ENCODE peak calls at places on chromosomes 12 and 14, in seven cellular contexts. One of them, this sample, is unnamed.

GRCh38 chr14:92297818-92298595 is 25.0 kb upstream of the SLC24A4 start:
- DNase-seq in spleen: no peak
- DNase-seq in CD4-positive, CD25-positive, alpha-beta regulatory T cell: no peak
- DNase-seq in tibial nerve: no peak
- DNase-seq in ovary: no peak
- DNase-seq in heart left ventricle: no peak
- DNase-seq in CD4-positive, alpha-beta memory T cell: no peak
- DNase-seq in this sample: no peak

GRCh38 chr12:115871714-115872113 is 405.8 kb downstream of the MED13L start:
- DNase-seq in spleen: no peak
- DNase-seq in CD4-positive, CD25-positive, alpha-beta regulatory T cell: peak
- DNase-seq in tibial nerve: no peak
- DNase-seq in ovary: no peak
- DNase-seq in heart left ventricle: no peak
- DNase-seq in CD4-positive, alpha-beta memory T cell: no peak
- DNase-seq in this sample: no peak

GRCh38 chr14:90675399-90675798 is 140.8 kb downstream of the TTC7B start:
- DNase-seq in spleen: no peak
- DNase-seq in CD4-positive, CD25-positive, alpha-beta regulatory T cell: no peak
- DNase-seq in tibial nerve: no peak
- DNase-seq in ovary: no peak
- DNase-seq in heart left ventricle: no peak
- DNase-seq in CD4-positive, alpha-beta memory T cell: no peak
- DNase-seq in this sample: no peak

GRCh38 chr12:45200497-45201043 is 15.3 kb upstream of the ANO6 start:
- DNase-seq in spleen: no peak
- DNase-seq in CD4-positive, CD25-positive, alpha-beta regulatory T cell: peak
- DNase-seq in tibial nerve: no peak
- DNase-seq in ovary: no peak
- DNase-seq in heart left ventricle: peak
- DNase-seq in CD4-positive, alpha-beta memory T cell: peak
- DNase-seq in this sample: no peak

GRCh38 chr12:131793623-131794022 is 34.6 kb upstream of the MMP17 start:
- DNase-seq in spleen: no peak
- DNase-seq in CD4-positive, CD25-positive, alpha-beta regulatory T cell: no peak
- DNase-seq in tibial nerve: no peak
- DNase-seq in ovary: no peak
- DNase-seq in heart left ventricle: no peak
- DNase-seq in CD4-positive, alpha-beta memory T cell: no peak
- DNase-seq in this sample: no peak

GRCh38 chr12:66763453-66763852 is 84.6 kb upstream of the GRIP1 start:
- DNase-seq in spleen: no peak
- DNase-seq in CD4-positive, CD25-positive, alpha-beta regulatory T cell: no peak
- DNase-seq in tibial nerve: no peak
- DNase-seq in ovary: no peak
- DNase-seq in heart left ventricle: no peak
- DNase-seq in CD4-positive, alpha-beta memory T cell: no peak
- DNase-seq in this sample: no peak

GRCh38 chr12:132582582-132583279 is 27.7 kb downstream of the LRCOL1 start:
- DNase-seq in spleen: no peak
- DNase-seq in CD4-positive, CD25-positive, alpha-beta regulatory T cell: no peak
- DNase-seq in tibial nerve: no peak
- DNase-seq in ovary: peak
- DNase-seq in heart left ventricle: no peak
- DNase-seq in CD4-positive, alpha-beta memory T cell: no peak
- DNase-seq in this sample: no peak

GRCh38 chr12:100987552-100988277 is 193.1 kb downstream of the ANO4 start:
- DNase-seq in spleen: no peak
- DNase-seq in CD4-positive, CD25-positive, alpha-beta regulatory T cell: peak
- DNase-seq in tibial nerve: no peak
- DNase-seq in ovary: no peak
- DNase-seq in heart left ventricle: no peak
- DNase-seq in CD4-positive, alpha-beta memory T cell: no peak
- DNase-seq in this sample: no peak

GRCh38 chr14:105745433-105746123 is 219.2 kb downstream of the TMEM121 start:
- DNase-seq in spleen: no peak
- DNase-seq in CD4-positive, CD25-positive, alpha-beta regulatory T cell: no peak
- DNase-seq in tibial nerve: no peak
- DNase-seq in ovary: no peak
- DNase-seq in heart left ventricle: no peak
- DNase-seq in CD4-positive, alpha-beta memory T cell: no peak
- DNase-seq in this sample: no peak

GRCh38 chr14:77376380-77376770 is 519 bp downstream of the TMED8 start:
- DNase-seq in spleen: peak
- DNase-seq in CD4-positive, CD25-positive, alpha-beta regulatory T cell: peak
- DNase-seq in tibial nerve: peak
- DNase-seq in ovary: peak
- DNase-seq in heart left ventricle: peak
- DNase-seq in CD4-positive, alpha-beta memory T cell: no peak
- DNase-seq in this sample: no peak

GRCh38 chr12:24226745-24227350 is 277.4 kb upstream of the SOX5 start:
- DNase-seq in spleen: no peak
- DNase-seq in CD4-positive, CD25-positive, alpha-beta regulatory T cell: no peak
- DNase-seq in tibial nerve: no peak
- DNase-seq in ovary: no peak
- DNase-seq in heart left ventricle: no peak
- DNase-seq in CD4-positive, alpha-beta memory T cell: no peak
- DNase-seq in this sample: no peak

GRCh38 chr14:101444116-101444515 is 117.2 kb upstream of the DIO3 start:
- DNase-seq in spleen: no peak
- DNase-seq in CD4-positive, CD25-positive, alpha-beta regulatory T cell: no peak
- DNase-seq in tibial nerve: no peak
- DNase-seq in ovary: no peak
- DNase-seq in heart left ventricle: no peak
- DNase-seq in CD4-positive, alpha-beta memory T cell: no peak
- DNase-seq in this sample: no peak

GRCh38 chr14:89264196-89264800 is 152.7 kb downstream of the FOXN3 start:
- DNase-seq in spleen: no peak
- DNase-seq in CD4-positive, CD25-positive, alpha-beta regulatory T cell: no peak
- DNase-seq in tibial nerve: no peak
- DNase-seq in ovary: no peak
- DNase-seq in heart left ventricle: no peak
- DNase-seq in CD4-positive, alpha-beta memory T cell: no peak
- DNase-seq in this sample: no peak

GRCh38 chr12:40515041-40515825 is 177.0 kb upstream of the CNTN1 start:
- DNase-seq in spleen: no peak
- DNase-seq in CD4-positive, CD25-positive, alpha-beta regulatory T cell: no peak
- DNase-seq in tibial nerve: no peak
- DNase-seq in ovary: no peak
- DNase-seq in heart left ventricle: no peak
- DNase-seq in CD4-positive, alpha-beta memory T cell: no peak
- DNase-seq in this sample: no peak

GRCh38 chr14:88793259-88793625 is 489 bp upstream of the EML5 start:
- DNase-seq in spleen: no peak
- DNase-seq in CD4-positive, CD25-positive, alpha-beta regulatory T cell: no peak
- DNase-seq in tibial nerve: no peak
- DNase-seq in ovary: no peak
- DNase-seq in heart left ventricle: no peak
- DNase-seq in CD4-positive, alpha-beta memory T cell: no peak
- DNase-seq in this sample: no peak

GRCh38 chr12:122043476-122043875 is 21.8 kb downstream of the BCL7A start:
- DNase-seq in spleen: no peak
- DNase-seq in CD4-positive, CD25-positive, alpha-beta regulatory T cell: no peak
- DNase-seq in tibial nerve: no peak
- DNase-seq in ovary: no peak
- DNase-seq in heart left ventricle: no peak
- DNase-seq in CD4-positive, alpha-beta memory T cell: no peak
- DNase-seq in this sample: no peak

GRCh38 chr12:122045262-122045661 is 23.6 kb downstream of the BCL7A start:
- DNase-seq in spleen: no peak
- DNase-seq in CD4-positive, CD25-positive, alpha-beta regulatory T cell: no peak
- DNase-seq in tibial nerve: no peak
- DNase-seq in ovary: no peak
- DNase-seq in heart left ventricle: no peak
- DNase-seq in CD4-positive, alpha-beta memory T cell: no peak
- DNase-seq in this sample: no peak

GRCh38 chr12:122042910-122043309 is 21.2 kb downstream of the BCL7A start:
- DNase-seq in spleen: no peak
- DNase-seq in CD4-positive, CD25-positive, alpha-beta regulatory T cell: no peak
- DNase-seq in tibial nerve: no peak
- DNase-seq in ovary: no peak
- DNase-seq in heart left ventricle: no peak
- DNase-seq in CD4-positive, alpha-beta memory T cell: no peak
- DNase-seq in this sample: no peak

GRCh38 chr12:122036153-122036552 is 14.5 kb downstream of the BCL7A start:
- DNase-seq in spleen: no peak
- DNase-seq in CD4-positive, CD25-positive, alpha-beta regulatory T cell: no peak
- DNase-seq in tibial nerve: no peak
- DNase-seq in ovary: no peak
- DNase-seq in heart left ventricle: no peak
- DNase-seq in CD4-positive, alpha-beta memory T cell: no peak
- DNase-seq in this sample: no peak

DNA sequence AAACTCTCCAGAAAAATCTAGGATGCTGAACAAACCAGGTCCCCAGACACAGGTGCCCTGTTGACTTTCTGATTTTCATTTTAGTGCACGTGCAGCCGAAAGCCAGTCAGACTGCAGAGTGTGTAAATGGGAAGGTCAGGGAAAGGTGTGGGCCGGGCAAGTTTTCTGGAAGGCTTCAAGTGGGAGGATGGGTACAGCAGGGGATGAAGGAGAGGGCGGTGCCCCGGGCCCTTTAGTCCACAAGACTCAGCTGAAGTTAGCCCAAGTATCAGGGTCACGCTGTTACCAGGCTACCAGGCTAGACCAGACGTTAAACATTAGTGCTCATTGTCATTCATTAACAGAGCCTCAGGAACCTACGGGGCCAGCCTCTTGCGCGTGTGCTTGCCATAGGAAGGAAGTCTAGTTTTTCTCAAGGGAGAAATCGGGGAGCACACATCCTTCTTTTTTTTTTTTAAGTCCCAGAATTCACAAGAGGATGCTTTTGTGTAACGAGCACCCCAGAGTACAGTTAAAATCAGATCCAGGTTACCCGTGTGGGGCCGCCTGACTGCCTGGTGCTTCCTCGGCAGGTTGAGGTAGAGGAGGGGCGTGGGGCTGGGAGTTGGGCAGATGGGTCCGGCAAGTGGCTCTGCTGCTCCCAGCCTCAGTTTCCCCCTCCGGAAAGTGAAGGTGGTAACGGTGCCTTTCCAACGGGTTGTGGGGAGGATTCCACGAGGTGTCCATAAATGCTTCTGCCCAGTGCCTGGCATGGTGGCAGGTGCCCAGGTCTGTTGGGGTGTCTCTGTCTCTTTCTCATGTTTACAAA is 19.1 kb downstream of the BCL7A start:
- DNase-seq in spleen: no peak
- DNase-seq in CD4-positive, CD25-positive, alpha-beta regulatory T cell: no peak
- DNase-seq in tibial nerve: no peak
- DNase-seq in ovary: no peak
- DNase-seq in heart left ventricle: no peak
- DNase-seq in CD4-positive, alpha-beta memory T cell: no peak
- DNase-seq in this sample: no peak
- H3K27ac ChIP-seq in spleen: no peak
- H3K27ac ChIP-seq in CD4-positive, CD25-positive, alpha-beta regulatory T cell: no peak
- H3K27ac ChIP-seq in tibial nerve: no peak
- H3K27ac ChIP-seq in ovary: no peak
- H3K27ac ChIP-seq in heart left ventricle: no peak
- H3K27ac ChIP-seq in CD4-positive, alpha-beta memory T cell: no peak
- H3K27ac ChIP-seq in this sample: no peak

GRCh38 chr12:2318286-2318685 is 265.5 kb downstream of the CACNA1C start:
- DNase-seq in spleen: no peak
- DNase-seq in CD4-positive, CD25-positive, alpha-beta regulatory T cell: no peak
- DNase-seq in tibial nerve: no peak
- DNase-seq in ovary: no peak
- DNase-seq in heart left ventricle: no peak
- DNase-seq in CD4-positive, alpha-beta memory T cell: no peak
- DNase-seq in this sample: no peak
- H3K4me3 ChIP-seq in spleen: no peak
- H3K4me3 ChIP-seq in CD4-positive, CD25-positive, alpha-beta regulatory T cell: no peak
- H3K4me3 ChIP-seq in tibial nerve: no peak
- H3K4me3 ChIP-seq in ovary: no peak
- H3K4me3 ChIP-seq in heart left ventricle: no peak
- H3K4me3 ChIP-seq in CD4-positive, alpha-beta memory T cell: no peak
- H3K4me3 ChIP-seq in this sample: no peak

GRCh38 chr14:23694085-23694975 is 58.2 kb downstream of the DHRS2 start:
- DNase-seq in spleen: no peak
- DNase-seq in CD4-positive, CD25-positive, alpha-beta regulatory T cell: no peak
- DNase-seq in tibial nerve: no peak
- DNase-seq in ovary: peak
- DNase-seq in heart left ventricle: no peak
- DNase-seq in CD4-positive, alpha-beta memory T cell: no peak
- DNase-seq in this sample: no peak
- H3K27ac ChIP-seq in spleen: peak
- H3K27ac ChIP-seq in CD4-positive, CD25-positive, alpha-beta regulatory T cell: no peak
- H3K27ac ChIP-seq in tibial nerve: no peak
- H3K27ac ChIP-seq in ovary: no peak
- H3K27ac ChIP-seq in heart left ventricle: no peak
- H3K27ac ChIP-seq in CD4-positive, alpha-beta memory T cell: no peak
- H3K27ac ChIP-seq in this sample: no peak

DNA sequence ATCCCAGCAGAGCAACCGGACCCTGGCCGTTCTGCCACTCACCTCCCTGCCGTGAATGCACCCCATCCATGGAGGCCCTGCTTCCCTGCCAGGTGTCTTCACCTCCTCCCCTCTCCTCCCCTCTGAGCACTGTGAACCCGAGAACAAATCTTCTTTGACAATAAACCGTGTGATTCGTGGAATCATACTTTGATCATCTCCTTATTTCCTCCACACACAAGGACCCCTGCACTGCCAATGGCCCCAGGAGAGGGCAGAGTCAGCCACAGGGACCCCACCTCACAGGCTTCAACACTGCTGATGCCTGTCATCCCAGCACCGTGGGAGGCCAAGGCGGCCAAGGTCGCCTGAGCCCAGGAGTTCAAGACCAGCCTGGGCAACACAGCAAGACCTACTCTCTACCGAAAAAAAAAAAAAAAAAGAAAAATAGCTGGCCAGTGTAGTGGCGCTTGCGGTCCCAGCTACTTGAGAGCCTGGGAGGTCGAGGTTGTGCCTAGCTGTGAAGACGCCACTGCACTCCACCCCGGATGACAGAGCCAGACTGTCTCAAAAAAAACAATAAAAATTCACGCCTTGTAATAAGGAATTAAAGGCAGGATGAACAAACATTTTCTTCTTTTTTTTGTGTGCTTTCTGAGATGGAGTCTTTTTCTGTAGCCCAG is 1.1 kb downstream of the XRCC3 start:
- DNase-seq in spleen: no peak
- DNase-seq in CD4-positive, CD25-positive, alpha-beta regulatory T cell: no peak
- DNase-seq in tibial nerve: no peak
- DNase-seq in ovary: no peak
- DNase-seq in heart left ventricle: no peak
- DNase-seq in CD4-positive, alpha-beta memory T cell: no peak
- DNase-seq in this sample: no peak
- H3K4me3 ChIP-seq in spleen: peak
- H3K4me3 ChIP-seq in CD4-positive, CD25-positive, alpha-beta regulatory T cell: peak
- H3K4me3 ChIP-seq in tibial nerve: peak
- H3K4me3 ChIP-seq in ovary: no peak
- H3K4me3 ChIP-seq in heart left ventricle: peak
- H3K4me3 ChIP-seq in CD4-positive, alpha-beta memory T cell: no peak
- H3K4me3 ChIP-seq in this sample: peak

GRCh38 chr14:68941820-68942219 is 37.3 kb downstream of the ACTN1 start:
- DNase-seq in spleen: no peak
- DNase-seq in CD4-positive, CD25-positive, alpha-beta regulatory T cell: no peak
- DNase-seq in tibial nerve: no peak
- DNase-seq in ovary: no peak
- DNase-seq in heart left ventricle: no peak
- DNase-seq in CD4-positive, alpha-beta memory T cell: no peak
- DNase-seq in this sample: peak
- H3K27ac ChIP-seq in spleen: peak
- H3K27ac ChIP-seq in CD4-positive, CD25-positive, alpha-beta regulatory T cell: no peak
- H3K27ac ChIP-seq in tibial nerve: no peak
- H3K27ac ChIP-seq in ovary: no peak
- H3K27ac ChIP-seq in heart left ventricle: no peak
- H3K27ac ChIP-seq in CD4-positive, alpha-beta memory T cell: no peak
- H3K27ac ChIP-seq in this sample: peak